ENCODE peak calls at places on chromosome 6, in eight cellular contexts. One of them, this sample, is unnamed.
A peak's percentile ranks its signal among the peaks of the same experiment; 100 is the strongest.

GRCh38 chr6:16727996-16728395 is 33.3 kb downstream of the ATXN1 start:
- DNase-seq in fibroblast of lung: no peak
- DNase-seq in neuronal stem cell: no peak
- DNase-seq in SJSA1: no peak
- DNase-seq in lower lobe of right lung: peak; percentile 61
- DNase-seq in uterus: no peak
- DNase-seq in stomach: no peak
- DNase-seq in CD4-positive, CD25-positive, alpha-beta regulatory T cell: no peak
- DNase-seq in this sample: no peak

GRCh38 chr6:161166176-161166575 is 107.7 kb downstream of the AGPAT4 start:
- DNase-seq in fibroblast of lung: no peak
- DNase-seq in SJSA1: no peak
- DNase-seq in uterus: no peak
- DNase-seq in lower lobe of right lung: no peak
- DNase-seq in neuronal stem cell: no peak
- DNase-seq in stomach: no peak
- DNase-seq in CD4-positive, CD25-positive, alpha-beta regulatory T cell: no peak
- DNase-seq in this sample: no peak

GRCh38 chr6:113719056-113719455 is 138.1 kb upstream of the MARCKS start:
- DNase-seq in stomach: no peak
- DNase-seq in CD4-positive, CD25-positive, alpha-beta regulatory T cell: no peak
- DNase-seq in neuronal stem cell: no peak
- DNase-seq in uterus: no peak
- DNase-seq in lower lobe of right lung: no peak
- DNase-seq in fibroblast of lung: no peak
- DNase-seq in SJSA1: no peak
- DNase-seq in this sample: no peak

GRCh38 chr6:168902075-168902474 is 351.6 kb downstream of the THBS2 start:
- DNase-seq in stomach: no peak
- DNase-seq in uterus: no peak
- DNase-seq in neuronal stem cell: no peak
- DNase-seq in lower lobe of right lung: no peak
- DNase-seq in CD4-positive, CD25-positive, alpha-beta regulatory T cell: no peak
- DNase-seq in SJSA1: no peak
- DNase-seq in fibroblast of lung: no peak
- DNase-seq in this sample: no peak

GRCh38 chr6:45625191-45625664 is 247.5 kb upstream of the SUPT3H start:
- DNase-seq in SJSA1: peak; percentile 57
- DNase-seq in stomach: no peak
- DNase-seq in uterus: no peak
- DNase-seq in lower lobe of right lung: no peak
- DNase-seq in CD4-positive, CD25-positive, alpha-beta regulatory T cell: no peak
- DNase-seq in neuronal stem cell: no peak
- DNase-seq in fibroblast of lung: peak; percentile 82
- DNase-seq in this sample: no peak

GRCh38 chr6:85078071-85078470 is 313.7 kb upstream of the TBX18 start:
- DNase-seq in SJSA1: peak; percentile 91
- DNase-seq in stomach: no peak
- DNase-seq in uterus: no peak
- DNase-seq in CD4-positive, CD25-positive, alpha-beta regulatory T cell: no peak
- DNase-seq in neuronal stem cell: no peak
- DNase-seq in lower lobe of right lung: no peak
- DNase-seq in fibroblast of lung: peak; percentile 85
- DNase-seq in this sample: no peak

GRCh38 chr6:41080623-41081022 is 7.8 kb downstream of the NFYA start:
- DNase-seq in uterus: no peak
- DNase-seq in SJSA1: no peak
- DNase-seq in fibroblast of lung: no peak
- DNase-seq in CD4-positive, CD25-positive, alpha-beta regulatory T cell: no peak
- DNase-seq in lower lobe of right lung: no peak
- DNase-seq in neuronal stem cell: no peak
- DNase-seq in stomach: no peak
- DNase-seq in this sample: no peak

GRCh38 chr6:166770216-166771116 is 143.4 kb upstream of the RPS6KA2 start:
- DNase-seq in uterus: no peak
- DNase-seq in lower lobe of right lung: no peak
- DNase-seq in stomach: no peak
- DNase-seq in fibroblast of lung: no peak
- DNase-seq in neuronal stem cell: no peak
- DNase-seq in SJSA1: no peak
- DNase-seq in CD4-positive, CD25-positive, alpha-beta regulatory T cell: no peak
- DNase-seq in this sample: no peak

GRCh38 chr6:133815313-133815712 is 73.6 kb upstream of the TCF21 start:
- DNase-seq in CD4-positive, CD25-positive, alpha-beta regulatory T cell: no peak
- DNase-seq in neuronal stem cell: no peak
- DNase-seq in stomach: no peak
- DNase-seq in SJSA1: no peak
- DNase-seq in fibroblast of lung: no peak
- DNase-seq in lower lobe of right lung: no peak
- DNase-seq in uterus: no peak
- DNase-seq in this sample: no peak

GRCh38 chr6:157981395-157982296 is at the start of gene SYNJ2:
- DNase-seq in SJSA1: peak; percentile 78
- DNase-seq in lower lobe of right lung: peak; percentile 80
- DNase-seq in uterus: peak; percentile 81
- DNase-seq in fibroblast of lung: peak; percentile 63
- DNase-seq in stomach: peak; percentile 88
- DNase-seq in neuronal stem cell: peak; percentile 70
- DNase-seq in CD4-positive, CD25-positive, alpha-beta regulatory T cell: peak; percentile 80
- DNase-seq in this sample: peak; percentile 75

GRCh38 chr6:90079555-90080490 is 185.6 kb downstream of the GJA10 start:
- DNase-seq in CD4-positive, CD25-positive, alpha-beta regulatory T cell: no peak
- DNase-seq in fibroblast of lung: no peak
- DNase-seq in lower lobe of right lung: no peak
- DNase-seq in neuronal stem cell: no peak
- DNase-seq in stomach: no peak
- DNase-seq in SJSA1: peak; percentile 90
- DNase-seq in uterus: no peak
- DNase-seq in this sample: no peak

GRCh38 chr6:33116881-33117711 is 41.3 kb downstream of the HLA-DPB1 start:
- DNase-seq in neuronal stem cell: peak; percentile 46
- DNase-seq in CD4-positive, CD25-positive, alpha-beta regulatory T cell: no peak
- DNase-seq in fibroblast of lung: no peak
- DNase-seq in uterus: no peak
- DNase-seq in lower lobe of right lung: no peak
- DNase-seq in stomach: no peak
- DNase-seq in SJSA1: no peak
- DNase-seq in this sample: no peak

GRCh38 chr6:54916858-54917257 is 70.3 kb downstream of the FAM83B start:
- DNase-seq in neuronal stem cell: no peak
- DNase-seq in stomach: no peak
- DNase-seq in CD4-positive, CD25-positive, alpha-beta regulatory T cell: no peak
- DNase-seq in SJSA1: no peak
- DNase-seq in lower lobe of right lung: no peak
- DNase-seq in uterus: no peak
- DNase-seq in fibroblast of lung: no peak
- DNase-seq in this sample: no peak

GRCh38 chr6:36954262-36954931 is at the start of gene PI16:
- DNase-seq in stomach: no peak
- DNase-seq in uterus: no peak
- DNase-seq in lower lobe of right lung: no peak
- DNase-seq in fibroblast of lung: no peak
- DNase-seq in neuronal stem cell: no peak
- DNase-seq in SJSA1: no peak
- DNase-seq in CD4-positive, CD25-positive, alpha-beta regulatory T cell: no peak
- DNase-seq in this sample: no peak

GRCh38 chr6:121309768-121310473 is 24.4 kb downstream of the TBC1D32 start:
- DNase-seq in stomach: no peak
- DNase-seq in SJSA1: peak; percentile 23
- DNase-seq in CD4-positive, CD25-positive, alpha-beta regulatory T cell: no peak
- DNase-seq in uterus: no peak
- DNase-seq in lower lobe of right lung: no peak
- DNase-seq in fibroblast of lung: peak; percentile 74
- DNase-seq in neuronal stem cell: no peak
- DNase-seq in this sample: no peak

GRCh38 chr6:168134399-168135201 is 55.6 kb upstream of the FRMD1 start:
- DNase-seq in SJSA1: no peak
- DNase-seq in fibroblast of lung: no peak
- DNase-seq in uterus: no peak
- DNase-seq in CD4-positive, CD25-positive, alpha-beta regulatory T cell: no peak
- DNase-seq in lower lobe of right lung: no peak
- DNase-seq in neuronal stem cell: no peak
- DNase-seq in stomach: no peak
- DNase-seq in this sample: no peak

GRCh38 chr6:5878792-5879191 is 127.9 kb downstream of the NRN1 start:
- DNase-seq in SJSA1: no peak
- DNase-seq in fibroblast of lung: no peak
- DNase-seq in neuronal stem cell: no peak
- DNase-seq in uterus: no peak
- DNase-seq in lower lobe of right lung: no peak
- DNase-seq in stomach: no peak
- DNase-seq in CD4-positive, CD25-positive, alpha-beta regulatory T cell: no peak
- DNase-seq in this sample: no peak

GRCh38 chr6:157982580-157983438 is 1.1 kb downstream of the SYNJ2 start:
- DNase-seq in uterus: peak; percentile 64
- DNase-seq in CD4-positive, CD25-positive, alpha-beta regulatory T cell: no peak
- DNase-seq in lower lobe of right lung: no peak
- DNase-seq in fibroblast of lung: peak; percentile 45
- DNase-seq in SJSA1: peak; percentile 23
- DNase-seq in neuronal stem cell: no peak
- DNase-seq in stomach: no peak
- DNase-seq in this sample: peak; percentile 49

GRCh38 chr6:44219815-44220784 is 3.3 kb upstream of the SLC29A1 start:
- DNase-seq in stomach: no peak
- DNase-seq in neuronal stem cell: no peak
- DNase-seq in CD4-positive, CD25-positive, alpha-beta regulatory T cell: no peak
- DNase-seq in lower lobe of right lung: no peak
- DNase-seq in uterus: no peak
- DNase-seq in fibroblast of lung: no peak
- DNase-seq in SJSA1: no peak
- DNase-seq in this sample: no peak
- H3K27ac ChIP-seq in stomach: peak overlapping the region; percentile 95
- H3K27ac ChIP-seq in neuronal stem cell: peak overlapping the region; percentile 90
- H3K27ac ChIP-seq in CD4-positive, CD25-positive, alpha-beta regulatory T cell: no peak overlapping the region
- H3K27ac ChIP-seq in lower lobe of right lung: peak overlapping the region; percentile 80
- H3K27ac ChIP-seq in uterus: peak overlapping the region; percentile 89
- H3K27ac ChIP-seq in fibroblast of lung: no peak overlapping the region
- H3K27ac ChIP-seq in SJSA1: no peak overlapping the region
- H3K27ac ChIP-seq in this sample: peak overlapping the region; percentile 65

DNA sequence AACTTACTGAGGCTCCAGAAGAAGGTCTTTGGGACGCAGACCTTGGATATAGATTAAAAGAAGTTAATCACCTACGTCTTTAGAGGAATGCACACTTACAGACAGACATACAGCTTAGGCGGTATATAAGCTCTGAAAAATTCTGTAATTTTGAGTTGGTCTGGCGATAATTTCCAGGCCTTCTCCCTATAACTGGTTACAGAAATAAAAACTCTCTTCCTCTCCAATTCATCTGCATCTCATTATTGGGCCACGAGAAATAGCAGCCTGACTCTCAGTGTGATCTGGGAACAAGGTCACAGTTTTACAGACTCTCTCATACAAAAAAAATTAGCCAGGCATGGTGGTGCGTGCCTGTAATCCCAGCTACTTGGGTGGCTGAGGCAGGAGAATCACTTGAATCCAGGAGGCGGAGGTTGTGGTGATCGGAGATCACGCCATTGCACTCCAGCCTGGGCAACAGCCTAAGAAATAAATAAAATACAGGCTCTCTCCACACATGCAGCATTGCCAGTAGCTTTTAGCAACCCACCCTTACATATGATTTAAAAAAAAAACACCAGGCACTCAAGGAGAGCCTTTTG is 4.7 kb downstream of the ZBTB24 start:
- DNase-seq in lower lobe of right lung: no peak
- DNase-seq in stomach: no peak
- DNase-seq in SJSA1: peak; percentile 53
- DNase-seq in fibroblast of lung: no peak
- DNase-seq in CD4-positive, CD25-positive, alpha-beta regulatory T cell: no peak
- DNase-seq in uterus: no peak
- DNase-seq in neuronal stem cell: no peak
- DNase-seq in this sample: no peak
- H3K4me3 ChIP-seq in lower lobe of right lung: no peak overlapping the region
- H3K4me3 ChIP-seq in stomach: peak overlapping the region; percentile 1
- H3K4me3 ChIP-seq in SJSA1: no peak overlapping the region
- H3K4me3 ChIP-seq in fibroblast of lung: no peak overlapping the region
- H3K4me3 ChIP-seq in CD4-positive, CD25-positive, alpha-beta regulatory T cell: peak overlapping the region; percentile 93
- H3K4me3 ChIP-seq in uterus: no peak overlapping the region
- H3K4me3 ChIP-seq in neuronal stem cell: no peak overlapping the region
- H3K4me3 ChIP-seq in this sample: no peak overlapping the region

GRCh38 chr6:47404436-47404835 is 73.2 kb upstream of the CD2AP start:
- DNase-seq in uterus: no peak
- DNase-seq in neuronal stem cell: no peak
- DNase-seq in SJSA1: no peak
- DNase-seq in CD4-positive, CD25-positive, alpha-beta regulatory T cell: no peak
- DNase-seq in lower lobe of right lung: no peak
- DNase-seq in fibroblast of lung: no peak
- DNase-seq in stomach: no peak
- DNase-seq in this sample: no peak
- H3K36me3 ChIP-seq in uterus: no peaks in the 10 kb centered on the region
- H3K36me3 ChIP-seq in neuronal stem cell: no peaks in the 10 kb centered on the region
- H3K36me3 ChIP-seq in SJSA1: no peaks in the 10 kb centered on the region
- H3K36me3 ChIP-seq in CD4-positive, CD25-positive, alpha-beta regulatory T cell: no peaks in the 10 kb centered on the region
- H3K36me3 ChIP-seq in lower lobe of right lung: no peaks in the 10 kb centered on the region
- H3K36me3 ChIP-seq in fibroblast of lung: no peaks in the 10 kb centered on the region
- H3K36me3 ChIP-seq in stomach: no peaks in the 10 kb centered on the region
- H3K36me3 ChIP-seq in this sample: no peaks in the 10 kb centered on the region

GRCh38 chr6:42195415-42195814 is 659 bp upstream of the GUCA1B start:
- DNase-seq in stomach: no peak
- DNase-seq in CD4-positive, CD25-positive, alpha-beta regulatory T cell: no peak
- DNase-seq in lower lobe of right lung: no peak
- DNase-seq in SJSA1: no peak
- DNase-seq in neuronal stem cell: no peak
- DNase-seq in fibroblast of lung: no peak
- DNase-seq in uterus: no peak
- DNase-seq in this sample: no peak

GRCh38 chr6:42197574-42198362 is 3.0 kb upstream of the GUCA1B start:
- DNase-seq in neuronal stem cell: no peak
- DNase-seq in fibroblast of lung: peak; percentile 82
- DNase-seq in stomach: peak; percentile 4
- DNase-seq in uterus: peak; percentile 70
- DNase-seq in CD4-positive, CD25-positive, alpha-beta regulatory T cell: no peak
- DNase-seq in lower lobe of right lung: no peak
- DNase-seq in SJSA1: peak; percentile 66
- DNase-seq in this sample: no peak

GRCh38 chr6:42190784-42191183 is 4.0 kb downstream of the GUCA1B start:
- DNase-seq in neuronal stem cell: no peak
- DNase-seq in lower lobe of right lung: no peak
- DNase-seq in SJSA1: no peak
- DNase-seq in fibroblast of lung: peak; percentile 79
- DNase-seq in CD4-positive, CD25-positive, alpha-beta regulatory T cell: no peak
- DNase-seq in stomach: no peak
- DNase-seq in uterus: no peak
- DNase-seq in this sample: no peak

GRCh38 chr6:42193491-42193894 is 1.3 kb downstream of the GUCA1B start:
- DNase-seq in uterus: no peak
- DNase-seq in fibroblast of lung: peak; percentile 16
- DNase-seq in lower lobe of right lung: no peak
- DNase-seq in CD4-positive, CD25-positive, alpha-beta regulatory T cell: no peak
- DNase-seq in neuronal stem cell: no peak
- DNase-seq in SJSA1: peak; percentile 18
- DNase-seq in stomach: no peak
- DNase-seq in this sample: no peak

DNA sequence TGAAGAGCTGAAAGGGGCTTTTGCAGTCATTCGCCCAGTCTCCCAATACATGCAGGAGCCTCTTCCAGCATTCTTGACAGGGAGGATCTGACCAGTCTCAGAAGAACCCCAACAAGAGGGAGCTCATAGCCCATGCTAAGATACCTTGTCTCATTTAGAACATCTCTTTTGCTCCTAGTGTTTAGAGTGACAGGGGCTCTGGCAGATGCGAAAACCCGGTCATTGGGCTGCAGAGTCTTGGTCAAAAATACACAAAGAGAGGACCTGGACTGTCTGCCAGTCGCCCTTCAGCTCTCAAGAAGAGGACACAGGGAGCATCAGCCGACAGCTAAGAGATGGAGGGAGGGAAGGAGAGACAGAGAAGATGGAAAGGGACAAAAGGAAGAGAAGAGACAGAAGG is 700 bp downstream of the GUCA1B start:
- DNase-seq in uterus: no peak
- DNase-seq in neuronal stem cell: no peak
- DNase-seq in stomach: no peak
- DNase-seq in CD4-positive, CD25-positive, alpha-beta regulatory T cell: no peak
- DNase-seq in fibroblast of lung: no peak
- DNase-seq in lower lobe of right lung: no peak
- DNase-seq in SJSA1: no peak
- DNase-seq in this sample: no peak
- H3K27ac ChIP-seq in uterus: no peak overlapping the region
- H3K27ac ChIP-seq in neuronal stem cell: no peak overlapping the region
- H3K27ac ChIP-seq in stomach: no peak overlapping the region
- H3K27ac ChIP-seq in CD4-positive, CD25-positive, alpha-beta regulatory T cell: no peak overlapping the region
- H3K27ac ChIP-seq in fibroblast of lung: no peak overlapping the region
- H3K27ac ChIP-seq in lower lobe of right lung: no peak overlapping the region
- H3K27ac ChIP-seq in SJSA1: no peak overlapping the region
- H3K27ac ChIP-seq in this sample: no peak overlapping the region